ENCODE peak calls at places on chromosomes 3 and 15, in eight cellular contexts. G, N, U, H, I, J, Z and S are unnamed samples.

GRCh38 chr15:85403745-85404144 is 23.3 kb downstream of the AKAP13 start:
- DNase-seq in I (no peak), H (peak), U (no peak), J (no peak), N (no peak), G (no peak), Z (no peak), S (no peak)

GRCh38 chr3:126607214-126607908 is 47.6 kb downstream of the TXNRD3 start:
- DNase-seq in Z (peak), N (no peak), U (peak), J (no peak), I (no peak), H (peak), G (no peak), S (no peak)

GRCh38 chr15:99105516-99106341 is 849 bp downstream of the SYNM start:
- DNase-seq in Z (peak), U (peak), H (peak), N (peak), J (no peak), G (peak), I (peak), S (no peak)

GRCh38 chr3:164450276-164450905 is 627.9 kb downstream of the SI start:
- DNase-seq in H (peak), Z (no peak), N (no peak), I (no peak), U (no peak), J (no peak), G (no peak), S (no peak)

GRCh38 chr15:78207641-78208340 is 26.6 kb downstream of the ACSBG1 start:
- DNase-seq in G (no peak), H (no peak), Z (no peak), J (no peak), I (no peak), U (no peak), N (no peak), S (no peak)

GRCh38 chr15:72060687-72061250 is 57.2 kb downstream of the MYO9A start:
- DNase-seq in H (no peak), I (no peak), U (no peak), Z (no peak), G (no peak), N (no peak), J (no peak), S (no peak)

GRCh38 chr3:138833908-138834358 is 795 bp downstream of the PIK3CB start:
- DNase-seq in Z (no peak), G (peak), H (peak), N (no peak), I (peak), U (peak), J (no peak), S (no peak)

GRCh38 chr3:50502225-50502583 is 1.2 kb downstream of the CACNA2D2 start:
- DNase-seq in U (no peak), I (no peak), Z (no peak), H (no peak), N (no peak), G (no peak), J (no peak), S (no peak)

GRCh38 chr3:176855901-176856486 is 341.3 kb downstream of the TBL1XR1 start:
- DNase-seq in J (no peak), I (no peak), Z (no peak), U (no peak), G (no peak), H (no peak), N (no peak), S (no peak)

GRCh38 chr3:47163023-47163989 is 607 bp downstream of the SETD2 start:
- DNase-seq in Z (peak), G (peak), I (peak), U (peak), J (no peak), N (peak), H (peak), S (no peak)

GRCh38 chr3:147336543-147337278 is 69.6 kb downstream of the ZIC4 start:
- DNase-seq in H (no peak), U (no peak), Z (no peak), J (no peak), I (no peak), G (no peak), N (peak), S (no peak)

GRCh38 chr3:106428565-106428994 is 559.8 kb upstream of the CBLB start:
- DNase-seq in G (peak), I (no peak), U (peak), J (no peak), Z (peak), H (peak), N (no peak), S (no peak)

GRCh38 chr15:66901336-66902100 is 163.9 kb upstream of the SMAD3 start:
- DNase-seq in N (no peak), Z (peak), U (peak), J (no peak), H (peak), G (no peak), I (no peak), S (no peak)

GRCh38 chr15:29675791-29676301 is 146.4 kb downstream of the TJP1 start:
- DNase-seq in U (peak), N (no peak), Z (no peak), J (no peak), G (no peak), I (no peak), H (no peak), S (no peak)

GRCh38 chr15:70906842-70907241 is 14.2 kb downstream of the LRRC49 start:
- DNase-seq in J (no peak), Z (no peak), U (no peak), I (no peak), H (peak), G (no peak), N (no peak), S (no peak)

GRCh38 chr15:34049096-34049495 is 10.1 kb upstream of the AVEN start:
- DNase-seq in G (no peak), H (peak), Z (peak), J (no peak), N (no peak), I (no peak), U (peak), S (no peak)

GRCh38 chr3:129278970-129279906 is 568 bp downstream of the HMCES start:
- DNase-seq in N (peak), G (peak), U (peak), H (peak), J (no peak), Z (peak), I (peak), S (no peak)